ENCODE peak calls at places on chromosome 16, in ten cellular contexts. B, M, X, R, E, F, L, Q, K and D are unnamed samples.

GRCh38 chr16:78537511-78537910 is 438.1 kb downstream of the WWOX start:
- DNase-seq in M (no peak), L (no peak), B (no peak), R (no peak), K (no peak), E (no peak), X (no peak), F (no peak), Q (no peak), D (no peak)

GRCh38 chr16:19980866-19981265 is 92.8 kb downstream of the GPR139 start:
- DNase-seq in R (no peak), K (no peak), Q (peak), B (no peak), F (peak), X (no peak), L (no peak), E (no peak), M (no peak), D (peak)

GRCh38 chr16:85571813-85572619 is 41.1 kb upstream of the GSE1 start:
- DNase-seq in F (peak), M (no peak), X (no peak), R (no peak), Q (no peak), L (no peak), K (no peak), E (no peak), B (peak), D (no peak)

GRCh38 chr16:89921699-89922476 is 1.3 kb upstream of the TUBB3 start:
- DNase-seq in K (peak), F (peak), R (no peak), L (no peak), X (peak), E (no peak), M (peak), B (no peak), Q (peak), D (peak)

GRCh38 chr16:85234310-85235235 is 122.3 kb upstream of the CIBAR2 start:
- DNase-seq in X (peak), Q (peak), R (no peak), L (no peak), F (no peak), M (peak), B (no peak), E (no peak), K (peak), D (peak)

GRCh38 chr16:23105309-23105708 is 43.9 kb downstream of the USP31 start:
- DNase-seq in Q (no peak), X (no peak), F (no peak), K (no peak), M (no peak), B (no peak), L (peak), E (no peak), R (no peak), D (no peak)

GRCh38 chr16:29809850-29810698 is 1.9 kb upstream of the PRRT2 start:
- DNase-seq in E (no peak), L (no peak), R (no peak), Q (no peak), K (no peak), X (no peak), F (peak), B (no peak), M (no peak), D (peak)

GRCh38 chr16:86517652-86518258 is 7.4 kb downstream of the FOXF1 start:
- DNase-seq in F (peak), E (no peak), X (peak), M (peak), L (peak), B (no peak), R (no peak), Q (peak), K (peak), D (peak)

GRCh38 chr16:73036074-73036826 is 11.7 kb downstream of the ZFHX3 start:
- DNase-seq in E (no peak), F (no peak), L (no peak), K (no peak), R (no peak), Q (no peak), B (peak), M (no peak), X (peak), D (no peak)
- H3K4me3 ChIP-seq in E (no peak), F (no peak), L (no peak), K (no peak), R (no peak), Q (no peak), B (peak), M (no peak), X (peak), D (no peak)

GRCh38 chr16:87569601-87570559 is 32.4 kb upstream of the JPH3 start:
- DNase-seq in X (no peak), R (no peak), E (no peak), F (no peak), Q (no peak), B (no peak), M (no peak), L (no peak), K (no peak), D (no peak)
- TF ChIP-seq CTCF in X (no peak), R (no peak), E (no peak), F (no peak), Q (no peak), B (no peak), M (no peak), L (no peak), K (no peak), D (no peak)

GRCh38 chr16:81497690-81498089 is 53.1 kb downstream of the CMIP start:
- DNase-seq in L (no peak), X (peak), E (no peak), R (no peak), B (no peak), F (no peak), Q (no peak), M (peak), K (no peak), D (no peak)
- H3K4me3 ChIP-seq in L (no peak), X (no peak), E (peak), R (no peak), B (no peak), F (no peak), Q (no peak), M (no peak), K (no peak), D (no peak)

GRCh38 chr16:2057438-2057837 is 9.7 kb downstream of the TSC2 start:
- DNase-seq in K (no peak), E (no peak), F (no peak), B (no peak), Q (no peak), X (no peak), L (no peak), R (no peak), M (no peak), D (no peak)

GRCh38 chr16:2056077-2056476 is 8.3 kb downstream of the TSC2 start:
- DNase-seq in Q (no peak), K (no peak), F (no peak), X (no peak), E (no peak), M (no peak), L (no peak), R (no peak), B (no peak), D (peak)

GRCh38 chr16:2054543-2055245 is 6.9 kb downstream of the TSC2 start:
- DNase-seq in Q (no peak), L (no peak), M (no peak), X (peak), K (no peak), B (no peak), E (no peak), F (no peak), R (no peak), D (no peak)

GRCh38 chr16:2058901-2059300 is 11.1 kb downstream of the TSC2 start:
- DNase-seq in B (no peak), M (no peak), R (no peak), E (no peak), L (no peak), X (no peak), K (no peak), Q (no peak), F (no peak), D (no peak)

DNA sequence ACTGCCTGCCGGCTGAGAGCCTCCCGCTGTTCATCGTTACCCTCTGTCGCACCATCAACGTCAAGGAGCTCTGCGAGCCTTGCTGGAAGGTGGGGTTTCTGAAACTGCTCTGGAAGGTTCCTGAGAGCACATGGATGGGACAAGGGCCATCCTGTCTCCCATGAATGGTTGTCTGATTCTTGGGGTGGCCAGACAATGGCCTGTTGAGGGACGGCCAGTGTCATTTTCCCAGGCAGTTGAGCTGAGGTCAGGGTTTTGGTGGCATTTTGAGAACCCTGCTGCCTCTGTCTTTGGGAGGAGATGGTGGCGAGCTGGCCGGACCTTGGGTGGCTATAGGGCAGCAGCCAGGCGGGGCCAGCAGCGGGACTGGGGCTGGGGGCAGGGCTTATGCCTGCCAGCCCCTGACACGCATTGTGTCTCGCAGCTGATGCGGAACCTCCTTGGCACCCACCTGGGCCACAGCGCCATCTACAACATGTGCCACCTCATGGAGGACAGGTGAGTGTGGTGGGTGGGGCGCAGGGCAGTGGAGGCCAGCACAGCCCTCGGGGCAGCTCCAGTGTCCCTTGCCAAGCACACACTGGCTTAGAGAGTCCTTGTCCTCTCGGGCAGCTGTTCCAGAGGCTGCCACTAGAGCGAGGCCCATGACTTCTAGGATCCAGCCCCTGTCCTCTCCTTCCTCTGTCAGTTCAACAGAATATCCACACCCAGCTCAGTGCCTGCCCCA is 9.1 kb downstream of the TSC2 start:
- DNase-seq in E (no peak), K (no peak), L (no peak), Q (no peak), R (no peak), X (no peak), F (peak), M (no peak), B (no peak), D (no peak)
- TF ChIP-seq CTCF in E (no peak), K (peak), L (no peak), Q (no peak), R (no peak), X (no peak), F (peak), M (no peak), B (peak), D (peak)